ENCODE peak calls at places on chromosomes 1 and 21, in five cellular contexts. One of them, this sample, is unnamed.

GRCh38 chr1:189654906-189655305 is 822.8 kb downstream of the BRINP3 start:
- DNase-seq in SK-N-SH: no peak
- DNase-seq in K562: no peak
- DNase-seq in GM12878: no peak
- DNase-seq in HepG2: no peak
- DNase-seq in this sample: no peak

GRCh38 chr1:161998811-161999210 is 24.9 kb downstream of the OLFML2B start:
- DNase-seq in SK-N-SH: no peak
- DNase-seq in K562: no peak
- DNase-seq in GM12878: no peak
- DNase-seq in HepG2: no peak
- DNase-seq in this sample: no peak

GRCh38 chr1:169144941-169145626 is 38.6 kb downstream of the ATP1B1 start:
- DNase-seq in SK-N-SH: no peak
- DNase-seq in K562: peak; percentile 56
- DNase-seq in GM12878: no peak
- DNase-seq in HepG2: peak; percentile 60
- DNase-seq in this sample: no peak

GRCh38 chr1:28580706-28581530 is 11.1 kb upstream of the RAB42 start:
- DNase-seq in SK-N-SH: peak; percentile 73
- DNase-seq in K562: peak; percentile 76
- DNase-seq in GM12878: no peak
- DNase-seq in HepG2: peak; percentile 28
- DNase-seq in this sample: peak; percentile 56

GRCh38 chr1:155256101-155256852 is 994 bp upstream of the ENTREP3 start:
- DNase-seq in SK-N-SH: no peak
- DNase-seq in K562: no peak
- DNase-seq in GM12878: no peak
- DNase-seq in HepG2: no peak
- DNase-seq in this sample: no peak

GRCh38 chr1:162878000-162878596 is 17.1 kb upstream of the CCDC190 start:
- DNase-seq in SK-N-SH: peak; percentile 33
- DNase-seq in K562: peak; percentile 67
- DNase-seq in GM12878: no peak
- DNase-seq in HepG2: peak; percentile 45
- DNase-seq in this sample: peak; percentile 59

GRCh38 chr1:23126801-23127200 is 41.9 kb downstream of the LUZP1 start:
- DNase-seq in SK-N-SH: no peak
- DNase-seq in K562: no peak
- DNase-seq in GM12878: no peak
- DNase-seq in HepG2: no peak
- DNase-seq in this sample: no peak

GRCh38 chr21:31846690-31847089 is 26.1 kb upstream of the HUNK start:
- DNase-seq in SK-N-SH: no peak
- DNase-seq in K562: no peak
- DNase-seq in GM12878: no peak
- DNase-seq in HepG2: no peak
- DNase-seq in this sample: no peak

GRCh38 chr1:190475394-190476250 is 2.0 kb downstream of the BRINP3 start:
- DNase-seq in SK-N-SH: no peak
- DNase-seq in K562: no peak
- DNase-seq in GM12878: no peak
- DNase-seq in HepG2: no peak
- DNase-seq in this sample: no peak

GRCh38 chr1:40389234-40389815 is 15.8 kb downstream of the SMAP2 start:
- DNase-seq in SK-N-SH: no peak
- DNase-seq in K562: no peak
- DNase-seq in GM12878: no peak
- DNase-seq in HepG2: no peak
- DNase-seq in this sample: no peak

GRCh38 chr1:55418208-55418607 is 203.0 kb upstream of the USP24 start:
- DNase-seq in SK-N-SH: no peak
- DNase-seq in K562: no peak
- DNase-seq in GM12878: no peak
- DNase-seq in HepG2: no peak
- DNase-seq in this sample: no peak

GRCh38 chr1:161209790-161210409 is 5.2 kb upstream of the FCER1G start:
- DNase-seq in SK-N-SH: peak; percentile 84
- DNase-seq in K562: peak; percentile 86
- DNase-seq in GM12878: no peak
- DNase-seq in HepG2: peak; percentile 79
- DNase-seq in this sample: peak; percentile 87

GRCh38 chr1:12073796-12074195 is 10.7 kb downstream of the TNFRSF8 start:
- DNase-seq in SK-N-SH: no peak
- DNase-seq in K562: no peak
- DNase-seq in GM12878: no peak
- DNase-seq in HepG2: no peak
- DNase-seq in this sample: no peak

GRCh38 chr1:39089811-39090519 is 63.8 kb downstream of the NDUFS5 start:
- DNase-seq in SK-N-SH: no peak
- DNase-seq in K562: no peak
- DNase-seq in GM12878: no peak
- DNase-seq in HepG2: no peak
- DNase-seq in this sample: no peak
- TF ChIP-seq GABPA in SK-N-SH: no peak
- TF ChIP-seq GABPA in K562: no peak
- TF ChIP-seq GABPA in GM12878: no peak
- TF ChIP-seq GABPA in HepG2: no peak
- TF ChIP-seq GABPA in this sample: no peak

DNA sequence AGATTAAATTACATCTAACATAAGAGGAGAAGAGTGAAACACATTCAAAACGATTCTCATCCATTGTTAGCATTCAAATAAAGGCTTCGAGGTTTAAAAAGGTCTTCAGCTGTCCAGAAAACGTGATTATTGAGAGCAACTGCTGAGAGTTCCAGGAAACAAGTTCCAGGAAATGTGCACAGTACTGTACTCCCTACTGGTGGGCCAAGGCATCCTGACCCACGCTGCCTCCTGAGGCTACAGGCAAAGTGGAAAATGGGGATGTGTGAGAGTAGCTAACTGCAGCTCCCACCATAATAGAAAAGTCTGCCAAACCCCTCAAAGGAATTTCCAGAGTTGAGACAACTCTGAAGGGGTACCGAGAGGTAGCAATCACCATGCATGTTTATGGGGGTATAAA is 2.0 kb downstream of the VAV3 start:
- DNase-seq in SK-N-SH: no peak
- DNase-seq in K562: no peak
- DNase-seq in GM12878: no peak
- DNase-seq in HepG2: no peak
- DNase-seq in this sample: no peak
- H3K4me3 ChIP-seq in SK-N-SH: no peak overlapping the region
- H3K4me3 ChIP-seq in K562: no peak overlapping the region
- H3K4me3 ChIP-seq in GM12878: peak overlapping the region; percentile 87
- H3K4me3 ChIP-seq in HepG2: no peak overlapping the region
- H3K4me3 ChIP-seq in this sample: peak overlapping the region; percentile 91

GRCh38 chr1:88168126-88168525 is 515.9 kb upstream of the PKN2 start:
- DNase-seq in SK-N-SH: no peak
- DNase-seq in K562: no peak
- DNase-seq in GM12878: no peak
- DNase-seq in HepG2: no peak
- DNase-seq in this sample: no peak
- H3K27me3 ChIP-seq in SK-N-SH: no peaks in the 10 kb centered on the region
- H3K27me3 ChIP-seq in K562: no peaks in the 10 kb centered on the region
- H3K27me3 ChIP-seq in GM12878: no peaks in the 10 kb centered on the region
- H3K27me3 ChIP-seq in HepG2: no peaks in the 10 kb centered on the region
- H3K27me3 ChIP-seq in this sample: no peaks in the 10 kb centered on the region

GRCh38 chr1:64515427-64515826 is 45.5 kb downstream of the CACHD1 start:
- DNase-seq in SK-N-SH: no peak
- DNase-seq in K562: no peak
- DNase-seq in GM12878: no peak
- DNase-seq in HepG2: no peak
- DNase-seq in this sample: peak; percentile 25

GRCh38 chr1:64516301-64516700 is 46.4 kb downstream of the CACHD1 start:
- DNase-seq in SK-N-SH: no peak
- DNase-seq in K562: no peak
- DNase-seq in GM12878: no peak
- DNase-seq in HepG2: no peak
- DNase-seq in this sample: no peak

GRCh38 chr1:64518692-64519481 is 49.0 kb downstream of the CACHD1 start:
- DNase-seq in SK-N-SH: no peak
- DNase-seq in K562: no peak
- DNase-seq in GM12878: no peak
- DNase-seq in HepG2: no peak
- DNase-seq in this sample: no peak

GRCh38 chr1:64517640-64518039 is 47.7 kb downstream of the CACHD1 start:
- DNase-seq in SK-N-SH: no peak
- DNase-seq in K562: no peak
- DNase-seq in GM12878: no peak
- DNase-seq in HepG2: no peak
- DNase-seq in this sample: no peak

GRCh38 chr1:64516803-64517568 is 47.1 kb downstream of the CACHD1 start:
- DNase-seq in SK-N-SH: no peak
- DNase-seq in K562: no peak
- DNase-seq in GM12878: no peak
- DNase-seq in HepG2: no peak
- DNase-seq in this sample: no peak
- TF ChIP-seq GABPA in SK-N-SH: no peak
- TF ChIP-seq GABPA in K562: no peak
- TF ChIP-seq GABPA in GM12878: no peak
- TF ChIP-seq GABPA in HepG2: no peak
- TF ChIP-seq GABPA in this sample: no peak

GRCh38 chr1:62357916-62358315 is 38.7 kb upstream of the KANK4 start:
- DNase-seq in SK-N-SH: no peak
- DNase-seq in K562: no peak
- DNase-seq in GM12878: no peak
- DNase-seq in HepG2: no peak
- DNase-seq in this sample: no peak

GRCh38 chr1:62356257-62356835 is 37.1 kb upstream of the KANK4 start:
- DNase-seq in SK-N-SH: no peak
- DNase-seq in K562: no peak
- DNase-seq in GM12878: peak; percentile 9
- DNase-seq in HepG2: no peak
- DNase-seq in this sample: peak; percentile 14

GRCh38 chr1:62352387-62352786 is 33.2 kb upstream of the KANK4 start:
- DNase-seq in SK-N-SH: no peak
- DNase-seq in K562: no peak
- DNase-seq in GM12878: no peak
- DNase-seq in HepG2: peak; percentile 55
- DNase-seq in this sample: no peak

GRCh38 chr1:62353853-62354252 is 34.6 kb upstream of the KANK4 start:
- DNase-seq in SK-N-SH: no peak
- DNase-seq in K562: no peak
- DNase-seq in GM12878: no peak
- DNase-seq in HepG2: no peak
- DNase-seq in this sample: no peak

GRCh38 chr1:62355095-62355494 is 35.9 kb upstream of the KANK4 start:
- DNase-seq in SK-N-SH: peak; percentile 65
- DNase-seq in K562: no peak
- DNase-seq in GM12878: no peak
- DNase-seq in HepG2: no peak
- DNase-seq in this sample: no peak
- H3K4me3 ChIP-seq in SK-N-SH: no peak overlapping the region
- H3K4me3 ChIP-seq in K562: no peak overlapping the region
- H3K4me3 ChIP-seq in GM12878: no peak overlapping the region
- H3K4me3 ChIP-seq in HepG2: no peak overlapping the region
- H3K4me3 ChIP-seq in this sample: no peak overlapping the region

GRCh38 chr1:24324903-24325302 is 5.7 kb downstream of the GRHL3 start:
- DNase-seq in SK-N-SH: no peak
- DNase-seq in K562: no peak
- DNase-seq in GM12878: no peak
- DNase-seq in HepG2: no peak
- DNase-seq in this sample: no peak

GRCh38 chr1:24322636-24323177 is 3.5 kb downstream of the GRHL3 start:
- DNase-seq in SK-N-SH: no peak
- DNase-seq in K562: no peak
- DNase-seq in GM12878: no peak
- DNase-seq in HepG2: no peak
- DNase-seq in this sample: no peak

GRCh38 chr1:24321150-24321549 is 2.0 kb downstream of the GRHL3 start:
- DNase-seq in SK-N-SH: peak; percentile 62
- DNase-seq in K562: no peak
- DNase-seq in GM12878: no peak
- DNase-seq in HepG2: no peak
- DNase-seq in this sample: no peak

GRCh38 chr1:24321712-24322635 is 2.8 kb downstream of the GRHL3 start:
- DNase-seq in SK-N-SH: no peak
- DNase-seq in K562: peak; percentile 84
- DNase-seq in GM12878: no peak
- DNase-seq in HepG2: no peak
- DNase-seq in this sample: peak; percentile 86

GRCh38 chr1:24323281-24323680 is 4.1 kb downstream of the GRHL3 start:
- DNase-seq in SK-N-SH: no peak
- DNase-seq in K562: no peak
- DNase-seq in GM12878: no peak
- DNase-seq in HepG2: no peak
- DNase-seq in this sample: no peak
- H3K27me3 ChIP-seq in SK-N-SH: peaks cover 17% of the 10 kb centered on the region
- H3K27me3 ChIP-seq in K562: peaks cover 82% of the 10 kb centered on the region
- H3K27me3 ChIP-seq in GM12878: peaks cover 11% of the 10 kb centered on the region
- H3K27me3 ChIP-seq in HepG2: peaks cover 4% of the 10 kb centered on the region
- H3K27me3 ChIP-seq in this sample: peaks cover 28% of the 10 kb centered on the region

DNA sequence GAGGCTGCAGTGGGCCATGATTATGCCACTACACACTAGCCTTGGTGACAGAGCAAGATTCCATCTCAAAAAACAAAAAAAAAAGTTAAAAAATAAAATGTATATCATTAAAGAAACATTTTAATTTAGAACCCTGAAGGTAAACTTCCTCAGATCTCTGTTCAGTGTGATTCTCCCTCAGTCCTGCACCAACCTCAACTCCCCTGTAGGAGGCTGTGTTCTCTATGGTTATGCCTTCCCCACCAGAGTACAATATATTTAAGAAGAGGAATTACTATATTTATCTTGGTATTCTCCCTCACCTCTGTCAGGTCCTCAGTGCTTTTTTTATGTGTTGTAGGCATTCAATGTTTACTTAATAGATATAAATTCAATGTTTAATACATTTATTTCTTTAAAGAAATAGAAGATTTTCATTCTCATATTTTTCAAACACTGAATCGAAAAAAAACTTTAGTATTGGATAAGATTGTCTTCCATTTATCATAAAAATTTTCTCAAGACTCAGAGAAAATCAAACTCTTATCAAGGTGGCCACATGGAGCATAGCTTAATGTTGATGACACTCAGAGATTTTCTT is 4.8 kb upstream of the LRRC8B start:
- DNase-seq in SK-N-SH: peak; percentile 54
- DNase-seq in K562: peak; percentile 65
- DNase-seq in GM12878: no peak
- DNase-seq in HepG2: peak; percentile 32
- DNase-seq in this sample: no peak
- TF ChIP-seq GABPA in SK-N-SH: no peak
- TF ChIP-seq GABPA in K562: no peak
- TF ChIP-seq GABPA in GM12878: no peak
- TF ChIP-seq GABPA in HepG2: no peak
- TF ChIP-seq GABPA in this sample: no peak

GRCh38 chr1:33710989-33711388 is 152.9 kb upstream of the HMGB4 start:
- DNase-seq in SK-N-SH: peak; percentile 32
- DNase-seq in K562: no peak
- DNase-seq in GM12878: no peak
- DNase-seq in HepG2: no peak
- DNase-seq in this sample: no peak
- H3K4me3 ChIP-seq in SK-N-SH: no peak overlapping the region
- H3K4me3 ChIP-seq in K562: no peak overlapping the region
- H3K4me3 ChIP-seq in GM12878: no peak overlapping the region
- H3K4me3 ChIP-seq in HepG2: no peak overlapping the region
- H3K4me3 ChIP-seq in this sample: no peak overlapping the region